ENCODE peak calls at places on chromosomes 2 and 18, in six cellular contexts. Z, T, C, K, W and G are unnamed samples.
A peak's percentile ranks its signal among the peaks of the same experiment; 100 is the strongest.

GRCh38 chr2:236610991-236611821 is 41.6 kb downstream of the ACKR3 start:
- DNase-seq in Z (no peak), K (no peak), C (no peak), W (no peak), T (no peak), G (no peak)

GRCh38 chr2:168562971-168563370 is 106.9 kb downstream of the CERS6 start:
- DNase-seq in W (no peak), K (no peak), Z (no peak), C (no peak), T (no peak), G (no peak)

GRCh38 chr2:224155896-224156295 is 116.8 kb upstream of the SERPINE2 start:
- DNase-seq in K (no peak), T (no peak), W (no peak), C (no peak), Z (no peak), G (no peak)

GRCh38 chr2:204483497-204484164 is 61.6 kb upstream of the PARD3B start:
- DNase-seq in Z (no peak), W (no peak), T (no peak), C (no peak), K (no peak), G (peak; percentile 16)

GRCh38 chr2:84861539-84861938 is 19.3 kb downstream of the TRABD2A start:
- DNase-seq in W (no peak), C (no peak), K (no peak), T (no peak), Z (no peak), G (no peak)

GRCh38 chr2:208501217-208501616 is 94.6 kb downstream of the PTH2R start:
- DNase-seq in K (peak; percentile 55), Z (peak; percentile 64), T (no peak), C (no peak), W (no peak), G (peak; percentile 30)

GRCh38 chr18:49305688-49306336 is 154.6 kb downstream of the DYM start:
- DNase-seq in C (no peak), K (no peak), W (no peak), T (no peak), Z (no peak), G (no peak)

GRCh38 chr2:223306371-223306770 is 254.4 kb downstream of the KCNE4 start:
- DNase-seq in K (peak; percentile 51), T (no peak), Z (peak; percentile 44), C (peak; percentile 28), W (no peak), G (peak; percentile 9)

GRCh38 chr2:66772618-66773017 is 337.7 kb downstream of the MEIS1 start:
- DNase-seq in Z (no peak), K (no peak), T (no peak), W (no peak), C (no peak), G (no peak)

GRCh38 chr2:28398101-28398834 is 5.6 kb downstream of the FOSL2 start:
- DNase-seq in Z (no peak), K (no peak), W (no peak), T (no peak), C (no peak), G (no peak)

GRCh38 chr2:164430166-164430783 is 191.0 kb downstream of the GRB14 start:
- DNase-seq in Z (peak; percentile 34), K (no peak), W (no peak), C (peak; percentile 23), T (no peak), G (peak; percentile 39)

GRCh38 chr2:124081154-124081771 is 56.2 kb downstream of the CNTNAP5 start:
- DNase-seq in T (no peak), C (no peak), W (no peak), Z (no peak), K (no peak), G (no peak)

GRCh38 chr18:58241877-58242276 is 197.9 kb downstream of the NEDD4L start:
- DNase-seq in T (no peak), K (no peak), Z (no peak), W (no peak), C (no peak), G (no peak)

GRCh38 chr18:75533954-75534353 is 106.5 kb upstream of the SMIM21 start:
- DNase-seq in C (no peak), T (no peak), W (no peak), K (no peak), Z (no peak), G (no peak)

GRCh38 chr18:47175283-47175894 is 775 bp downstream of the IER3IP1 start:
- DNase-seq in W (no peak), Z (no peak), T (no peak), K (no peak), C (no peak), G (no peak)

GRCh38 chr18:23209031-23209430 is 73.7 kb downstream of the CABLES1 start:
- DNase-seq in K (no peak), C (no peak), W (no peak), Z (no peak), T (no peak), G (peak; percentile 53)

GRCh38 chr2:169095631-169096105 is 26.3 kb downstream of the DHRS9 start:
- DNase-seq in C (peak; percentile 48), K (no peak), W (no peak), T (peak; percentile 24), Z (no peak), G (no peak)

GRCh38 chr2:64731746-64732145 is 78.0 kb upstream of the SERTAD2 start:
- DNase-seq in Z (no peak), C (no peak), K (no peak), W (no peak), T (no peak), G (no peak)

GRCh38 chr2:217880891-217881290 is 121.9 kb downstream of the TNS1 start:
- DNase-seq in Z (no peak), C (no peak), W (no peak), T (no peak), K (no peak), G (no peak)

GRCh38 chr2:217877866-217878265 is 124.9 kb downstream of the TNS1 start:
- DNase-seq in W (no peak), K (no peak), Z (no peak), C (no peak), T (no peak), G (no peak)

GRCh38 chr2:217878865-217879595 is 123.8 kb downstream of the TNS1 start:
- DNase-seq in Z (no peak), C (no peak), T (no peak), W (no peak), K (no peak), G (no peak)

GRCh38 chr2:217876253-217876570 is 126.6 kb downstream of the TNS1 start:
- DNase-seq in Z (no peak), K (no peak), W (no peak), T (no peak), C (no peak), G (no peak)

DNA sequence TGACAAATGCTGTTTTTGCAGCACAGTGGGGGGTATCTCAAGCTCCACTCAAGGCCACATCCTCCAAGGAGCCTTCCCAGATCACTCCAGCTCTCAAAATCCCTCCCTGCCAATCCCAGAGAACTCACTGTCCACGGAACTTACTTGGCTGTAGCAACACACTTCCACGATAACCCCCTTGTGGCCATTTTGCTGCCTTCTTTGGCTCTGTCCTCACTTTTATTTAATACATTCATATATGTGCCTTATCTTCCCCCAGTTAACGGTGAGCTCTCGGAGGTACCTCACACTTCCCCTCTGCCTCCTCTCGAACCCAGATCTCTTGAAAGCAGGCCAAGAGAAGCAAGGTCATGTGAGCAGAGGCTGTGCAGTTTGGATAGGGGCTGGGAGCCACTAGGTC is 122.3 kb downstream of the TNS1 start:
- DNase-seq in Z (no peak), T (no peak), W (no peak), K (no peak), C (no peak), G (no peak)
- TF ChIP-seq CTCF in Z (no peak), T (no peak), W (no peak), K (no peak), C (peak; percentile 16), G (no peak)

GRCh38 chr2:26103752-26104151 is 69.1 kb upstream of the GAREM2 start:
- DNase-seq in T (no peak), Z (no peak), K (no peak), C (no peak), W (no peak), G (no peak)
- TF ChIP-seq ATF3 in T (no peak), Z (no peak), K (no peak), C (no peak), W (no peak), G (no peak)

GRCh38 chr2:238255636-238256035 is 15.8 kb upstream of the HES6 start:
- DNase-seq in C (no peak), W (no peak), Z (no peak), K (no peak), T (no peak), G (no peak)

GRCh38 chr2:238255146-238255545 is 15.3 kb upstream of the HES6 start:
- DNase-seq in T (no peak), K (no peak), W (no peak), Z (no peak), C (no peak), G (no peak)

GRCh38 chr2:238256111-238256510 is 16.3 kb upstream of the HES6 start:
- DNase-seq in K (no peak), C (no peak), Z (no peak), T (no peak), W (no peak), G (no peak)

GRCh38 chr2:238257786-238258700 is 18.2 kb upstream of the HES6 start:
- DNase-seq in W (no peak), C (no peak), Z (no peak), K (no peak), T (no peak), G (no peak)

DNA sequence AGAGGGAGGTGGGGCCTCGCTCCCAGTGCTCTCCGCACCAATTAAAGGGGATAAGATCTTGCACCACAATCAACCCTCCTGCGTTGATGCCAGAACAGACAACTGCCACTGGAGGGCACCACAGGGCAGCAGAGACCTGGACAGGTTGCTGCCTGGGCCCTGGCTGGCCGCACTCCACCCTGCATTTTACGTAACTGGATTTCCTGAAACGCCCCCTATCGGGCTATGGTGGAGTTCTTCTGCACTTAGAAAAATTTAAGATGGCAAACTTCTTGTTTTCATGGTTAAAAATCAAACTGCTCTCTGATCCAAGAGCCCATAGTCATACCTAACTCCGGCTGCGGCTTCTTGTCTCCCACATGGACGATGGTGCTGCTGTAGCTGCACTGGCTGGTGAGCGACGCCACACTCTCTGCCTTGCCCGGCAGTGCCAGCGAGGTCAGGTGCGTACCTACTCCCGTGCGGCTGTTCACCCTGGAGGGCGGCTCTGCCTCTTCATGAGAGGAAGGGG is 16.8 kb upstream of the HES6 start:
- DNase-seq in Z (peak; percentile 96), K (peak; percentile 93), W (no peak), C (peak; percentile 92), T (peak; percentile 74), G (peak; percentile 91)
- TF ChIP-seq CTCF in Z (peak; percentile 91), K (peak; percentile 95), W (peak; percentile 75), C (peak; percentile 97), T (peak; percentile 92), G (peak; percentile 95)

DNA sequence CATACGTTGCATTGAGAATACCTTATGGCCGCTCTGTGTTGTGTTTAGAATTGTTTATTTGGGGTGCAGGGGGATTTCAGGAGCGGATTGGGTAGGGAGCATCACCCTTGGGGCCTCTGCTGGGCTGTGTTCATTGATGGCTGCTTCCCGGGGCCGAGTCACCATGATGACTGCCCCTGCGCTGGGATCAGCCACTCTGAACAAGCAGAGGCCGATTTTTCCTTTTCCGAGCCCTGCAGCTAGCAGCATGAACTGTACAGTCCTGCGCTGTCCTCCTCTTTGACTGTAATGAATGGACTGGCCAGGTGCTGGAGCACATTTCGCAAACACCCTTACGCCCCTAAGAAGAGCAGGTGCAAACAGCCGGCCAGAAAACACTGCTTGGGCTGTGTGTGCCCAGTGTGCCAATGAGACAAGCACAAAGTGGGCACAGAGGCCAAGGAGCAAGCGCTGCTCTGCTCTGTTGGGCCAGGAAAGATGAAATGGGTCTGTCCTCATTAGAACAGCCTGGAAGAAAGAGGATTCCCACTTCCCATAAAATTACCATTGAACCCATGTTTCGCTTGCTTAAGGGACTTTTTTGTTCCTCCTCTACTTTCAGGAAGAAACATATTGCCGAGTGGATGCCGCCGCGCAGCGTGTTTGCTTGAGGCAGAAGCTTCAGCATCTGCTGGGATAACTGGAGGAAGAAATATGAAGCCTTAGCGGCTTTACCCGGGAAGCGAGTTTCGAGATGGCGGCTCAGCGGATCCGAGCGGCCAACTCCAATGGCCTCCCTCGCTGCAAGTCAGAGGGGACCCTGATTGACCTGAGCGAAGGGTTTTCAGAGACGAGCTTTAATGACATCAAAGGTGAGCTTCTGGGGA is 82.7 kb downstream of the SH3BP4 start:
- DNase-seq in W (no peak), C (no peak), K (no peak), T (no peak), Z (no peak), G (no peak)
- TF ChIP-seq ATF3 in W (no peak), C (no peak), K (no peak), T (no peak), Z (no peak), G (no peak)